ENCODE peak calls at places on chromosomes 12 and 14, in nine cellular contexts. S is tibial artery; L is endothelial cell; M is breast epithelium; U is RPMI7951; D is fibroblast of mammary gland; X is central memory CD4-positive, alpha-beta T cell; O is HL-60; W is foreskin fibroblast. V is an unnamed sample.

GRCh38 chr14:84825481-84825880 is 704.5 kb upstream of the FLRT2 start:
- DNase-seq in S (no peak), L (no peak), M (no peak), U (peak), D (peak), X (no peak), O (no peak), W (peak), V (no peak)

GRCh38 chr12:25194211-25194610 is 749 bp downstream of the DNAI7 start:
- DNase-seq in S (no peak), L (no peak), M (no peak), U (peak), D (no peak), X (no peak), O (no peak), W (peak), V (no peak)

GRCh38 chr14:80764921-80765507 is 176.5 kb downstream of the CEP128 start:
- DNase-seq in S (no peak), L (no peak), M (no peak), U (no peak), D (no peak), X (no peak), O (no peak), W (no peak), V (no peak)

GRCh38 chr12:113055594-113056380 is 743 bp upstream of the DTX1 start:
- DNase-seq in S (no peak), L (no peak), M (no peak), U (no peak), D (no peak), X (no peak), O (no peak), W (no peak), V (no peak)

GRCh38 chr14:90580381-90581335 is 183.8 kb downstream of the CALM1 start:
- DNase-seq in S (no peak), L (no peak), M (no peak), U (no peak), D (no peak), X (no peak), O (no peak), W (no peak), V (no peak)

GRCh38 chr12:114665411-114666181 is 18.4 kb downstream of the TBX3 start:
- DNase-seq in S (no peak), L (no peak), M (no peak), U (no peak), D (no peak), X (no peak), O (no peak), W (peak), V (no peak)

GRCh38 chr12:51879102-51879501 is 8.8 kb upstream of the ANKRD33 start:
- DNase-seq in S (no peak), L (no peak), M (no peak), U (no peak), D (no peak), X (no peak), O (no peak), W (no peak), V (no peak)

GRCh38 chr14:61696753-61697318 is 1.5 kb downstream of the HIF1A start:
- DNase-seq in S (no peak), L (no peak), M (no peak), U (no peak), D (no peak), X (no peak), O (no peak), W (no peak), V (no peak)

GRCh38 chr14:89425931-89426330 is 8.9 kb upstream of the FOXN3 start:
- DNase-seq in S (peak), L (no peak), M (no peak), U (peak), D (peak), X (no peak), O (no peak), W (peak), V (peak)

GRCh38 chr12:24380122-24380521 is 430.7 kb upstream of the SOX5 start:
- DNase-seq in S (no peak), L (no peak), M (no peak), U (no peak), D (peak), X (no peak), O (no peak), W (no peak), V (no peak)

V was measured in CD14-positive monocyte.